ENCODE peak calls at places on chromosomes 11 and 22, in seven cellular contexts. W is T47D, N is SK-MEL-5, X is GF-D8, Z is Ammon's horn, R is occipital lobe, Q is HL-60. M is an unnamed sample.

GRCh38 chr11:12838463-12839120 is 164.4 kb downstream of the TEAD1 start:
- DNase-seq in X (no peak), N (no peak), Z (no peak), Q (no peak), R (no peak), W (no peak), M (no peak)

GRCh38 chr11:62431171-62431895 is 12.5 kb downstream of the SCGB1A1 start:
- DNase-seq in Q (no peak), X (no peak), R (no peak), Z (no peak), N (no peak), W (no peak), M (no peak)

GRCh38 chr22:31637938-31638618 is 23.9 kb downstream of the PISD start:
- DNase-seq in N (no peak), Q (peak), R (no peak), W (peak), X (peak), Z (peak), M (no peak)

GRCh38 chr11:2085251-2086066 is 53.7 kb downstream of the IGF2 start:
- DNase-seq in Q (no peak), Z (no peak), R (no peak), X (no peak), W (no peak), N (no peak), M (no peak)

GRCh38 chr22:30457964-30458363 is 13.9 kb downstream of the SEC14L3 start:
- DNase-seq in Q (no peak), X (no peak), W (no peak), N (no peak), R (peak), Z (peak), M (no peak)

GRCh38 chr11:16454284-16454683 is 97.9 kb upstream of the SOX6 start:
- DNase-seq in W (no peak), R (no peak), N (no peak), Z (no peak), Q (no peak), X (no peak), M (no peak)

GRCh38 chr11:17313349-17314231 is 37.1 kb downstream of the NUCB2 start:
- DNase-seq in W (no peak), X (no peak), R (no peak), N (no peak), Q (no peak), Z (no peak), M (no peak)

GRCh38 chr11:129643031-129643721 is 172.5 kb upstream of the TMEM45B start:
- DNase-seq in Z (no peak), N (no peak), R (no peak), W (peak), X (no peak), Q (no peak), M (no peak)

GRCh38 chr11:118524757-118525465 is 2.4 kb upstream of the TTC36 start:
- DNase-seq in Z (no peak), X (peak), Q (peak), N (no peak), W (peak), R (no peak), M (no peak)

GRCh38 chr11:55707029-55707428 is 45.0 kb downstream of the OR4C6 start:
- DNase-seq in N (peak), X (no peak), R (no peak), Q (no peak), W (peak), Z (peak), M (no peak)

GRCh38 chr11:65851811-65852507 is 6.0 kb downstream of the CFL1 start:
- DNase-seq in R (no peak), Q (no peak), W (no peak), X (no peak), N (no peak), Z (no peak), M (no peak)

GRCh38 chr22:48342732-48343131 is 1484.9 kb downstream of the BRD1 start:
- DNase-seq in Z (no peak), N (no peak), R (no peak), X (no peak), W (no peak), Q (no peak), M (no peak)

GRCh38 chr11:68863553-68864265 is 22.0 kb upstream of the CPT1A start:
- DNase-seq in Q (no peak), Z (no peak), R (no peak), W (no peak), X (no peak), N (no peak), M (no peak)

M was measured in thoracic aorta.